ENCODE peak calls at places on chromosomes 5 and 9, in ten cellular contexts. H, F, G, L, P, Y, B, Z, R and Q are unnamed samples.

GRCh38 chr5:173971681-173972080 is 17.3 kb upstream of the C5orf47 start:
- DNase-seq in H (no peak), F (no peak), G (no peak), L (no peak), P (no peak), Y (no peak), B (no peak), Z (no peak), R (no peak), Q (no peak)

GRCh38 chr5:91114658-91115057 is 268.5 kb downstream of the ARRDC3 start:
- DNase-seq in H (no peak), F (no peak), G (no peak), L (no peak), P (no peak), Y (no peak), B (no peak), Z (no peak), R (no peak), Q (no peak)

GRCh38 chr5:142881076-142881466 is 110.9 kb downstream of the ARHGAP26 start:
- DNase-seq in H (peak), F (no peak), G (peak), L (peak), P (no peak), Y (peak), B (no peak), Z (no peak), R (no peak), Q (no peak)

GRCh38 chr5:112533315-112533867 is 114.3 kb upstream of the EPB41L4A start:
- DNase-seq in H (no peak), F (no peak), G (peak), L (no peak), P (no peak), Y (no peak), B (no peak), Z (no peak), R (no peak), Q (no peak)

GRCh38 chr5:178201221-178201926 is 3.0 kb upstream of the HNRNPAB start:
- DNase-seq in H (peak), F (no peak), G (no peak), L (peak), P (no peak), Y (no peak), B (no peak), Z (peak), R (no peak), Q (no peak)

GRCh38 chr5:32612134-32612888 is 27.0 kb downstream of the SUB1 start:
- DNase-seq in H (peak), F (no peak), G (no peak), L (peak), P (no peak), Y (no peak), B (no peak), Z (no peak), R (no peak), Q (no peak)

GRCh38 chr5:125607018-125607417 is 816.2 kb upstream of the GRAMD2B start:
- DNase-seq in H (no peak), F (no peak), G (no peak), L (peak), P (no peak), Y (no peak), B (no peak), Z (no peak), R (no peak), Q (no peak)

GRCh38 chr9:105431413-105432246 is 16.2 kb upstream of the FSD1L start:
- DNase-seq in H (no peak), F (no peak), G (no peak), L (no peak), P (no peak), Y (no peak), B (no peak), Z (no peak), R (no peak), Q (no peak)

GRCh38 chr5:52690236-52690685 is 97.5 kb upstream of the ITGA1 start:
- DNase-seq in H (peak), F (no peak), G (no peak), L (peak), P (no peak), Y (no peak), B (no peak), Z (no peak), R (no peak), Q (no peak)

GRCh38 chr5:132205385-132206125 is 22.1 kb downstream of the P4HA2 start:
- DNase-seq in H (peak), F (peak), G (peak), L (no peak), P (no peak), Y (peak), B (no peak), Z (peak), R (no peak), Q (no peak)